ENCODE peak calls at places on chromosomes 3 and 15, in six cellular contexts. E is tibial artery, B is GM18507, C is AG20443, S is A172, A is H9. H is an unnamed sample.

GRCh38 chr3:141632779-141633374 is 105.2 kb upstream of the RNF7 start:
- DNase-seq in E (no peak), B (no peak), C (no peak), S (no peak), A (peak; percentile 67), H (no peak)

GRCh38 chr15:88061452-88061851 is 195.1 kb downstream of the NTRK3 start:
- DNase-seq in E (no peak), B (no peak), C (peak; percentile 50), S (no peak), A (no peak), H (no peak)

GRCh38 chr3:141366285-141367037 is 1.8 kb upstream of the ZBTB38 start:
- DNase-seq in E (peak; percentile 33), B (no peak), C (peak; percentile 61), S (peak; percentile 95), A (no peak), H (no peak)

GRCh38 chr3:156176048-156176447 is 55.7 kb downstream of the KCNAB1 start:
- DNase-seq in E (no peak), B (no peak), C (no peak), S (no peak), A (no peak), H (no peak)

GRCh38 chr3:135752851-135753250 is 212.7 kb upstream of the PPP2R3A start:
- DNase-seq in E (no peak), B (no peak), C (no peak), S (no peak), A (no peak), H (no peak)

GRCh38 chr3:157532529-157533297 is 29.5 kb upstream of the VEPH1 start:
- DNase-seq in E (no peak), B (peak; percentile 8), C (peak; percentile 72), S (peak; percentile 88), A (peak; percentile 54), H (no peak)

GRCh38 chr15:44882499-44882968 is 74.0 kb upstream of the TERB2 start:
- DNase-seq in E (no peak), B (peak; percentile 20), C (no peak), S (peak; percentile 8), A (no peak), H (no peak)

GRCh38 chr15:57544840-57545239 is 46.9 kb upstream of the MYZAP start:
- DNase-seq in E (no peak), B (no peak), C (no peak), S (no peak), A (no peak), H (no peak)

GRCh38 chr3:183178512-183178832 is 15.9 kb upstream of the LAMP3 start:
- DNase-seq in E (no peak), B (no peak), C (no peak), S (no peak), A (no peak), H (no peak)

GRCh38 chr3:155038203-155038554 is 41.9 kb upstream of the MME start:
- DNase-seq in E (no peak), B (no peak), C (no peak), S (no peak), A (no peak), H (no peak)

GRCh38 chr15:43376017-43376705 is 5.3 kb downstream of the TUBGCP4 start:
- DNase-seq in E (no peak), B (no peak), C (peak; percentile 48), S (peak; percentile 21), A (peak; percentile 40), H (peak; percentile 57)

GRCh38 chr15:100853676-100854440 is 25.8 kb upstream of the ALDH1A3 start:
- DNase-seq in E (no peak), B (no peak), C (no peak), S (no peak), A (no peak), H (no peak)

GRCh38 chr15:63191895-63192603 is 2.6 kb downstream of the RAB8B start:
- DNase-seq in E (no peak), B (no peak), C (no peak), S (no peak), A (no peak), H (no peak)

GRCh38 chr15:91912336-91912735 is 58.8 kb downstream of the SLCO3A1 start:
- DNase-seq in E (no peak), B (no peak), C (no peak), S (no peak), A (no peak), H (no peak)

GRCh38 chr3:70753572-70753971 is 441.1 kb upstream of the MDFIC2 start:
- DNase-seq in E (no peak), B (no peak), C (no peak), S (no peak), A (peak; percentile 31), H (no peak)

GRCh38 chr3:126524429-126524988 is 554 bp downstream of the CHST13 start:
- DNase-seq in E (no peak), B (no peak), C (no peak), S (no peak), A (peak; percentile 49), H (no peak)

GRCh38 chr15:80779658-80780415 is 667 bp downstream of the CEMIP start:
- DNase-seq in E (no peak), B (no peak), C (peak; percentile 55), S (no peak), A (peak; percentile 54), H (peak; percentile 54)

GRCh38 chr15:95687056-95687455 is 643.4 kb upstream of the NR2F2 start:
- DNase-seq in E (no peak), B (no peak), C (no peak), S (no peak), A (no peak), H (no peak)

H was measured in Peyer's patch.